ENCODE peak calls at places on chromosomes 1 and 21, in ten cellular contexts. M, T, L, J, R, C, W, I, K and O are unnamed samples.

GRCh38 chr1:21834094-21834493 is 22.0 kb downstream of the LDLRAD2 start:
- DNase-seq in M (no peak), T (no peak), L (no peak), J (no peak), R (no peak), C (no peak), W (no peak), I (no peak), K (no peak), O (no peak)

GRCh38 chr1:110672753-110673108 is 2.0 kb downstream of the KCNA3 start:
- DNase-seq in M (no peak), T (no peak), L (no peak), J (no peak), R (no peak), C (peak), W (no peak), I (no peak), K (no peak), O (no peak)

GRCh38 chr1:85654066-85654782 is 54.0 kb downstream of the ZNHIT6 start:
- DNase-seq in M (no peak), T (no peak), L (peak), J (no peak), R (no peak), C (no peak), W (no peak), I (no peak), K (no peak), O (no peak)

GRCh38 chr1:246788895-246789338 is 64.7 kb downstream of the SCCPDH start:
- DNase-seq in M (no peak), T (no peak), L (no peak), J (no peak), R (no peak), C (no peak), W (no peak), I (no peak), K (peak), O (peak)

GRCh38 chr1:94970783-94971182 is 43.9 kb upstream of the CNN3 start:
- DNase-seq in M (no peak), T (no peak), L (no peak), J (no peak), R (no peak), C (no peak), W (no peak), I (no peak), K (no peak), O (no peak)

GRCh38 chr1:16260814-16261213 is 23.8 kb upstream of the CPLANE2 start:
- DNase-seq in M (no peak), T (no peak), L (peak), J (no peak), R (no peak), C (no peak), W (no peak), I (no peak), K (no peak), O (no peak)

GRCh38 chr1:183278736-183279591 is 92.9 kb downstream of the LAMC2 start:
- DNase-seq in M (no peak), T (no peak), L (peak), J (no peak), R (no peak), C (no peak), W (no peak), I (no peak), K (no peak), O (peak)

GRCh38 chr1:204885288-204885711 is 14.6 kb downstream of the NFASC start:
- DNase-seq in M (peak), T (no peak), L (no peak), J (peak), R (no peak), C (peak), W (no peak), I (no peak), K (no peak), O (no peak)

GRCh38 chr1:183498342-183498991 is 26.2 kb downstream of the SMG7 start:
- DNase-seq in M (no peak), T (no peak), L (no peak), J (no peak), R (no peak), C (no peak), W (no peak), I (no peak), K (no peak), O (no peak)

GRCh38 chr1:205313681-205314308 is 7.8 kb downstream of the NUAK2 start:
- DNase-seq in M (peak), T (no peak), L (peak), J (no peak), R (peak), C (peak), W (peak), I (no peak), K (no peak), O (peak)

GRCh38 chr1:86750530-86750929 is 46.2 kb downstream of the SH3GLB1 start:
- DNase-seq in M (no peak), T (no peak), L (no peak), J (no peak), R (no peak), C (no peak), W (no peak), I (no peak), K (no peak), O (no peak)

GRCh38 chr1:42259059-42259738 is 75.8 kb downstream of the FOXJ3 start:
- DNase-seq in M (peak), T (no peak), L (peak), J (no peak), R (peak), C (no peak), W (no peak), I (peak), K (no peak), O (no peak)

GRCh38 chr1:110559157-110559556 is 40.2 kb upstream of the KCNA10 start:
- DNase-seq in M (no peak), T (no peak), L (peak), J (no peak), R (no peak), C (no peak), W (no peak), I (no peak), K (no peak), O (peak)

GRCh38 chr1:52055066-52055853 is at the start of gene TXNDC12:
- DNase-seq in M (peak), T (peak), L (peak), J (peak), R (peak), C (peak), W (peak), I (peak), K (peak), O (peak)

GRCh38 chr1:52057245-52057644 is 1.1 kb downstream of the BTF3L4 start:
- DNase-seq in M (no peak), T (no peak), L (no peak), J (no peak), R (no peak), C (no peak), W (no peak), I (no peak), K (no peak), O (peak)

GRCh38 chr1:52055854-52056109 is 313 bp upstream of the BTF3L4 start:
- DNase-seq in M (no peak), T (no peak), L (no peak), J (no peak), R (no peak), C (no peak), W (no peak), I (no peak), K (no peak), O (no peak)

GRCh38 chr1:52056937-52057231 is 789 bp downstream of the BTF3L4 start:
- DNase-seq in M (no peak), T (no peak), L (no peak), J (no peak), R (no peak), C (no peak), W (no peak), I (no peak), K (no peak), O (no peak)

DNA sequence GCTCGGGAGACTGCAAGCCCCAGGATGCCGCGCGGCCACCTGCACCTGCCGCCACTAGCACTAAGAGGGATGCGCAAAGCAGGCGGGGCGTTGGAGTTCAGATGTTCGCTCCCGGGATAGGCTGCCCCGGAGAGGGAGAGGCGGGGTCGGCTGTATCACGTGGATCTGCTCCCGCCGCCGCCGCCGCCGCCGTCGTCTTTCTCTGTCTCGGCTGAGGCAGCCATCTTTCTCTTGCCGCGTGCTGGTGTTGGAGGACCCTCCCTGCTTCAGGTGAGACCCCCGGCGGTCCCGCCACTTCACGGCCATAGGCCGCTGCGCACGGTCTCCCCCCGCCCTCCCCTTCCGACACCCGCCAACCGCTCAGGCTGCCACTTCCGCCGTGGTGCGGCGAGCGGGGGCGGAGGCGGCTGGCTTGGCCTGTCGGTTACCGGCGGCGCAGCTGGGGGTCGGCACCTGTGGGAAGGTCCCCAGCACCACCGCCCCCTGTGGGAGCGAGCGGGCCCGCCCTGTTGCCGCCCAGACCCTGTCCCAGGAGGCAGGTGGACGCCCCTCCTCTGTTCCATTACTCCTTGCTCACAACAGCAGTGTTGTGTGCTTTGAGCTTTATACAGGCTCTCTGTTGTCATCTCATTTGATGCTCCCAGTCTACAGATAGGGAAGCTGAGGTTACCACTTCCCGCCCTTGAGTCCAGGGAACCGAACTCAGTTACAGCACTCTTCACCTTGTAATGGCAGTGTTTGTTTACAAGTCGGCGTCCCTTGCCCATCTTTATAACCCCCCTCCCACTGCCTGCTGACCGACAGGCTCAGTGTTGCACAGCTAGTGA is at the start of gene BTF3L4:
- DNase-seq in M (peak), T (peak), L (peak), J (peak), R (peak), C (peak), W (peak), I (peak), K (peak), O (peak)
- TF ChIP-seq CTCF in M (no peak), T (no peak), L (no peak), J (no peak), R (peak), C (no peak), W (peak), I (no peak), K (no peak), O (no peak)

GRCh38 chr1:216621536-216621935 is 101.7 kb downstream of the ESRRG start:
- DNase-seq in M (no peak), T (no peak), L (no peak), J (no peak), R (no peak), C (no peak), W (no peak), I (no peak), K (no peak), O (no peak)
- TF ChIP-seq POLR2A in M (no peak), T (no peak), L (no peak), J (no peak), R (no peak), C (no peak), W (no peak), I (no peak), K (no peak), O (no peak)

GRCh38 chr1:1461721-1462317 is 9.7 kb upstream of the ATAD3B start:
- DNase-seq in M (peak), T (no peak), L (no peak), J (no peak), R (no peak), C (peak), W (no peak), I (no peak), K (no peak), O (no peak)
- TF ChIP-seq CTCF in M (no peak), T (no peak), L (no peak), J (no peak), R (no peak), C (no peak), W (no peak), I (no peak), K (no peak), O (no peak)

GRCh38 chr1:40709802-40710278 is 18.3 kb downstream of the NFYC start:
- DNase-seq in M (no peak), T (no peak), L (no peak), J (no peak), R (no peak), C (no peak), W (no peak), I (no peak), K (no peak), O (no peak)

GRCh38 chr1:40708750-40709099 is 17.2 kb downstream of the NFYC start:
- DNase-seq in M (no peak), T (no peak), L (peak), J (no peak), R (no peak), C (no peak), W (no peak), I (no peak), K (peak), O (no peak)

GRCh38 chr1:40710581-40711315 is 19.2 kb downstream of the NFYC start:
- DNase-seq in M (peak), T (no peak), L (no peak), J (no peak), R (no peak), C (no peak), W (no peak), I (no peak), K (no peak), O (no peak)

GRCh38 chr1:40711465-40712404 is 20.2 kb downstream of the NFYC start:
- DNase-seq in M (no peak), T (no peak), L (peak), J (no peak), R (peak), C (peak), W (no peak), I (peak), K (no peak), O (no peak)

DNA sequence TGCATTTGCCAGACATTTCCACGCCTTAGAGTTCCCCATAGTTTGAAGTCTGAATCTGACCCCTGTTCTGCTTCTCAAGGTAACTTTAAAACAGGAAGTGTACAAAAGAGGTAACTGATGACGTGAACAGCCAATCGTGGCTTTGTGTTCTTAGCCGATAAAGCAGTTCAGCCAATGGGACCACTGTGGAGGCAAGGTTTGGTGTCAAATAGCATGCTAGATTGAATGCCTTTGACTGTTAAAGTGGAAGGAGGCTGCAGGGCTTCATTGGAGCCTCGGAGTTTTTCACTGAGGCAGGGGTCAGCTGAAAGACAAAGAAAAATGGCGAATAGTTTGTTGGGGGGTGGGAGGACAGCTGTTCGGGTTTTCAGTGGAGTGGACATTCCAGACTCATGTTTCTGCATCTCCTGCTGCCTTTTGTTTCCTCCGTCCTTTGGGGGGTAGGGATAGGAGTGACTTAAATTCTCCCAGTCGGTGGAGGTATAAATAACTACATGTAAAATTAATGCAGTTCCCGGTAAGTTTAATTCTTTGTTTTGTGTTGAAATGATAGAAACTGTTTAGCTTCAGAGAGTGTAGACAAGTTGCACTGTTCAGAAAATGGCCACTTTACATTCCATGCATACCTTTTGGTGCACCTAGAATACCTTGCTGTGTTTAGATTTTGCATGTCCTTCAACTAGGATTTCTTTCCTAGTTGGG is 17.7 kb downstream of the NFYC start:
- DNase-seq in M (peak), T (peak), L (peak), J (peak), R (peak), C (peak), W (peak), I (peak), K (peak), O (peak)
- TF ChIP-seq POLR2A in M (peak), T (peak), L (no peak), J (peak), R (peak), C (peak), W (no peak), I (no peak), K (peak), O (peak)

DNA sequence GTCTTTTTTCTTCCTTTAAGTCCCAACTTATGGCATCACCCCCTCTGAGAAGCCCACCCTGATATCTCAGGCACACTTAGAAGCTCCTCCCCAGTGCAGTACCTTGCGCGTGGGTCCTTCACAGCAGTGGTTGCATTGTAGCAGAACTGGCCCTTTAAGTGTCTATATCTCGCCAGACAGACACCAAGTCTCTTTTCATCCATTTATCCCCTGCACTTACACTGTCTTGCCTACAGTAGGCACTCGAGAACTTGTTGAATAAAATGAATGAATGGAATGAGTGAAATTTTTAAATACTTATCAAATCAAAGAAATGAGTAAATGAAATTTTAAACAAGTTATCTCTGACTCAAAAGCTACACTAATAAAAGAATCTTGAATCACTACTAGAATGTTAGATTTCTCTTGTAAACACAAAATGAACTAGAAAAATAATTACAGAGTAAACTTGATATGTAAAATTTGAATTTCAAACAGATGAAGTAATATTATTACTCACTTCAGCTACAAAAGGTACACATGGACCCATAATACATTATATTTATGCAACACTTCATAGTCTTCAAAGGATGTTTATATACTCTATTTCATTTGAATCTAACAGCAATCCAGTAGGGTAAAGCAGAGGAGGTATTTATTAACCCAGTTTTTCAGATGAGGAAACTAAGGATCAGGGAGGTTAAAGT is 54.7 kb upstream of the MAN1A2 start:
- DNase-seq in M (peak), T (no peak), L (peak), J (no peak), R (no peak), C (no peak), W (no peak), I (no peak), K (peak), O (peak)
- TF ChIP-seq CTCF in M (peak), T (peak), L (peak), J (peak), R (no peak), C (peak), W (peak), I (no peak), K (peak), O (peak)

GRCh38 chr1:100065969-100066227 is 66.8 kb downstream of the SASS6 start:
- DNase-seq in M (no peak), T (no peak), L (no peak), J (no peak), R (no peak), C (no peak), W (no peak), I (no peak), K (no peak), O (no peak)
- TF ChIP-seq POLR2A in M (no peak), T (no peak), L (no peak), J (no peak), R (no peak), C (no peak), W (no peak), I (no peak), K (no peak), O (no peak)

DNA sequence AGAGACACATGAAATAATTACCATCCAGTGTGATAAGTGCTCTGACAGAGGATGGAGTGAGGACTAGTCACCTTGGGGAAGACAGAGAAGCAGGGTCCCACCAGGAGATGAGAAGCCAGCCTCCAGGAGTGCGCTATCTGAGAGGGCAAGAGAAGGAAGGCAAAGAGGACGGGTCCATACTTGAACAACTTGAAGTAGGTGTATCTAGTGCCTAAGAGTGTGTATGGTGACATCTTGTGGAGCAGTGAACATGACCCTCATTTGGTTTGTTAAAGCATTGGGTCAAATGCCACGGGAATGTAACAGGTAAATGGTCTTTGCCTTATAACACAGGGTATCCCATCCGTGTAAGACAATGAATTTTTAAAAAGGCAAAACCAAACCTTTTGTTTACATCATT is 39.8 kb downstream of the MRPL39 start:
- DNase-seq in M (no peak), T (no peak), L (no peak), J (no peak), R (no peak), C (no peak), W (no peak), I (no peak), K (no peak), O (no peak)
- TF ChIP-seq CTCF in M (no peak), T (no peak), L (no peak), J (no peak), R (no peak), C (no peak), W (no peak), I (no peak), K (no peak), O (no peak)